ENCODE peak calls at places on chromosome 13, in nine cellular contexts. O is astrocyte of the spinal cord, F is ascending aorta, Z is endothelial cell, Q is GM13977, V is SK-N-SH, R is progenitor cell of endocrine pancreas, B is RWPE1, N is IMR-90. Y is an unnamed sample.

GRCh38 chr13:112824429-112824828 is 134.6 kb downstream of the ATP11A start:
- DNase-seq in V (no peak), Q (no peak), R (no peak), Z (no peak), N (no peak), F (no peak), B (no peak), O (no peak), Y (no peak)

GRCh38 chr13:103203750-103204330 is 137.6 kb upstream of the SLC10A2 start:
- DNase-seq in Q (no peak), O (no peak), N (no peak), R (no peak), V (no peak), Z (no peak), B (no peak), F (no peak), Y (no peak)

GRCh38 chr13:24802074-24802473 is 38.1 kb downstream of the RNF17 start:
- DNase-seq in R (no peak), V (no peak), Q (no peak), B (peak), O (no peak), Z (no peak), N (no peak), F (no peak), Y (no peak)

GRCh38 chr13:66159526-66159925 is 1070.6 kb downstream of the PCDH9 start:
- DNase-seq in V (no peak), F (no peak), Z (no peak), Q (no peak), R (no peak), B (no peak), O (no peak), N (no peak), Y (no peak)

GRCh38 chr13:30034448-30034795 is 184.0 kb upstream of the UBL3 start:
- DNase-seq in V (no peak), R (no peak), F (no peak), N (peak), Q (no peak), O (no peak), B (no peak), Z (no peak), Y (no peak)

GRCh38 chr13:46179576-46180368 is 2.2 kb downstream of the LCP1 start:
- DNase-seq in F (no peak), B (no peak), O (no peak), V (no peak), Z (no peak), N (no peak), R (no peak), Q (no peak), Y (no peak)

GRCh38 chr13:30121666-30122065 is 185.7 kb downstream of the KATNAL1 start:
- DNase-seq in V (no peak), F (no peak), Z (no peak), Q (no peak), R (no peak), B (no peak), O (no peak), N (no peak), Y (no peak)

GRCh38 chr13:110422913-110423688 is 116.0 kb downstream of the COL4A2 start:
- DNase-seq in F (no peak), Q (no peak), Z (no peak), B (peak), O (no peak), V (no peak), R (no peak), N (no peak), Y (no peak)

GRCh38 chr13:35388979-35389378 is 87.5 kb downstream of the MAB21L1 start:
- DNase-seq in V (peak), N (peak), Q (no peak), R (no peak), O (peak), B (no peak), Z (no peak), F (no peak), Y (no peak)

GRCh38 chr13:57624565-57625435 is 6.7 kb upstream of the PCDH17 start:
- DNase-seq in V (peak), Q (peak), Z (peak), B (peak), O (peak), N (peak), R (peak), F (peak), Y (no peak)

GRCh38 chr13:53150568-53150967 is 122.0 kb downstream of the OLFM4 start:
- DNase-seq in V (no peak), O (no peak), Q (no peak), Z (no peak), N (no peak), F (no peak), R (no peak), B (peak), Y (no peak)

GRCh38 chr13:109869312-109870237 is 83.2 kb upstream of the IRS2 start:
- DNase-seq in F (peak), Q (no peak), B (peak), N (peak), O (peak), R (no peak), V (peak), Z (no peak), Y (no peak)

GRCh38 chr13:59609421-59609820 is 554.3 kb downstream of the DIAPH3 start:
- DNase-seq in V (no peak), F (no peak), B (no peak), R (no peak), O (no peak), N (no peak), Q (no peak), Z (no peak), Y (no peak)

GRCh38 chr13:35465345-35465744 is 11.1 kb downstream of the MAB21L1 start:
- DNase-seq in O (no peak), B (no peak), Z (no peak), R (no peak), N (no peak), F (no peak), V (no peak), Q (no peak), Y (no peak)

GRCh38 chr13:21672811-21673591 is 2.1 kb downstream of the FGF9 start:
- DNase-seq in F (no peak), Q (no peak), V (no peak), Z (no peak), O (no peak), R (no peak), N (no peak), B (no peak), Y (no peak)

GRCh38 chr13:42753697-42754096 is 27.7 kb upstream of the FAM216B start:
- DNase-seq in R (no peak), O (no peak), V (no peak), B (no peak), N (no peak), Z (no peak), F (no peak), Q (no peak), Y (no peak)

GRCh38 chr13:30607908-30608307 is 9.8 kb upstream of the USPL1 start:
- DNase-seq in O (no peak), Z (no peak), V (no peak), B (no peak), F (no peak), R (no peak), N (no peak), Q (peak), Y (no peak)

GRCh38 chr13:79625517-79625916 is 144.6 kb downstream of the NDFIP2 start:
- DNase-seq in Q (no peak), O (no peak), B (no peak), V (no peak), R (no peak), F (no peak), N (no peak), Z (no peak), Y (no peak)

GRCh38 chr13:79637086-79637763 is 156.3 kb downstream of the NDFIP2 start:
- DNase-seq in Z (no peak), Q (no peak), B (no peak), F (no peak), N (no peak), R (no peak), O (no peak), V (no peak), Y (no peak)

GRCh38 chr13:79626924-79627323 is 146.0 kb downstream of the NDFIP2 start:
- DNase-seq in Q (no peak), N (no peak), Z (no peak), R (no peak), B (no peak), O (no peak), F (no peak), V (no peak), Y (no peak)

GRCh38 chr13:79628463-79628862 is 147.5 kb downstream of the NDFIP2 start:
- DNase-seq in V (peak), R (no peak), O (no peak), N (no peak), B (no peak), Z (no peak), Q (no peak), F (no peak), Y (no peak)

DNA sequence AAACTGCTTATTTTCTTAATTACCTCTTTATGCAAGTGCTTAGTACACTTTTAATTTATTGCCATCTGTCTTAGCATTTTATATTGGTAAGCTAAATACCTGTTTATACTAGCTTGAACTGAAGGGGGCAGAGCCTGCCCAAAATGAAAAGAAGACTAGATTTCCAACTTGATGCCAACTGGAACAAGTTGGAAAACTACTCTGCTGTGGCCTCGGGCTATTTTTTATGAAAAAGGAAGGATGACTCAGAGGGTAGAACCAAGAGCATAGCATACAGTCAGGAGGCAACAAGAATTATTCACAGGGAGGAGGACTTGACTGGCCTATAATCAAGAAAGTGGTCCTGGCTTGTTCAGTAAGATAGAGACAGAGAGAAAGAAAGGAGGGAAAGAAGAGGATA is 150.3 kb downstream of the NDFIP2 start:
- DNase-seq in Z (no peak), B (peak), V (no peak), R (no peak), F (no peak), Q (no peak), N (peak), O (peak), Y (no peak)
- TF ChIP-seq CTCF in Z (no peak), B (peak), V (peak), R (peak), F (peak), Q (no peak), N (peak), O (no peak), Y (peak)

DNA sequence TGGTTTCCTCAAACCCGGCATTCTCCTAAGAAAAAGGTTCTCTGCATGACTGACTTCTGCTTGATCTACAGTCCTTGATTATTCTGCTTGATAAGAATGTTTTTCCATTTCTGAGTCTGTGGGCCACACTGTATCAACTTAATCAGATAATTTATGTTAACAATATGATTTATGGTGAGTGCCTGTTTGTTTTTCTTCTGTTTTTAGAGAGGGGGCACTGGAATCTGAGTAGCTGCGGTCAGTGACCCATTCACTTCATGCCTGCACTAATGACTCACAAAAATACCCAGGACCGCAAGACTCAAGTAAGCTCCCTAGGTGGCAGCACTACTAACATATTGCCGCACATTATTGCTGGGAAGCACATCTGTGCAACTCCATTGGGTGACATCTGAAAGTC is 542.3 kb upstream of the ATXN8OS start:
- DNase-seq in Z (peak), R (no peak), F (no peak), N (no peak), V (peak), Q (peak), O (peak), B (no peak), Y (no peak)
- TF ChIP-seq CTCF in Z (peak), R (peak), F (no peak), N (no peak), V (peak), Q (peak), O (peak), B (peak), Y (peak)

GRCh38 chr13:94947392-94947791 is 235.0 kb upstream of the SOX21 start:
- DNase-seq in B (no peak), Z (no peak), F (no peak), Q (no peak), V (no peak), R (no peak), N (no peak), O (no peak), Y (no peak)

GRCh38 chr13:94952787-94953186 is 240.4 kb upstream of the SOX21 start:
- DNase-seq in Q (no peak), F (no peak), N (no peak), Z (no peak), B (no peak), R (no peak), V (no peak), O (no peak), Y (no peak)

GRCh38 chr13:94947965-94948371 is 235.6 kb upstream of the SOX21 start:
- DNase-seq in Q (no peak), Z (no peak), B (no peak), F (no peak), N (no peak), V (no peak), O (peak), R (no peak), Y (no peak)

DNA sequence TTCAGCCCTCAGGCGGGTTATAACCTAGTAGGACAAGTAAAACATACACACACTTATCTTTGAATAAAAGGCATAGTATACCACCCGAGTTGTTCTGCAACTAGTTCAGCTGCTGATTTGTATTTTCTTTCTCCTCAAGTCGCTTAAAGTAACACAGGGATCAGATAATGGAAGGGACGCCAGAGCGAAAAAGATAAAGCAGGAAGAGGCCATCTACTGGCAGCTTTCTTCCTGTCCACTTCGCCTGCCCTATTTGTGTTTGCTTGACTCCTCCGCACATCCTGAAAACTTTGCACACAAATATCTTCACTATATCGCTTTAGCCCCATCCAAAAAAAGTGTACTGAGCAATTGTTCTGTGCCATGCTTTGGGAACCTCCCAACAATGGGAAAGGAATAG is 238.0 kb upstream of the SOX21 start:
- DNase-seq in Z (peak), F (no peak), O (no peak), R (no peak), N (no peak), V (peak), Q (no peak), B (no peak), Y (no peak)
- TF ChIP-seq CTCF in Z (no peak), F (no peak), O (peak), R (no peak), N (no peak), V (peak), Q (no peak), B (no peak), Y (peak)

DNA sequence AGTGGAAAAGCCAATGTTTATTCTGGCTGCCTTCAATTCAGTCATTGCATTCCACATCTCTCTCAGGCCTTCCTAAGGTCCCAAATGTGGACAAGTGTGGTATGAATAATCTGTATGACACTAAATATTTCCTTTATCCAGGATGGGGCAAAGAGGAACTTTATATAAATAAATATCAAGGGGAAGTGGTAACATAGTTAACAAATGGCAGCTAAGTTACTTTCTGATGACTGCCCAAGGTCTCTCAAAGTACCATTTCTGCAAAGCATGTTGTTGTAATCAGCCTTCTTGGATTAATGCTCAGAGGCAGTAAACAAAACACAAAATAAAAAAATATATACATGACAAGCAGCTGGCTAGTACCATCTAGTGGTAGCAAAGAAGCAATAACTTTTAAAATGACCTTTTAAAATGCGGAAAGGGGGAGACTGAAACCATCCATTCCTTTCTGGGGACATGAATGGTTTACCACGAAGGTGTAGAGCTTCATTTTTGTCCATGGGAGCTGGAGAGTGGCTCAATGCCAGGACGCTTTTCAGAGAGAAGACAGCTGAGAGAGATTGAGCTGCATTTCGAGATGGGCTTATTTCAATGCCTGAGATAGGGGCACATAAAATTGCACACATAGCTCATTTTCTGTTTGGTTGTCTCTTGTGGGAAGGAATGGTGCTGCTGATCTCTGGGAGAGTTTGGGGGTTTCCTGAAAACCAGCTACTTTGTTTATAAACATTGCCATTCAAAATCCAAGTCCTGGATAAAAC is 259.2 kb downstream of the RFC3 start:
- DNase-seq in O (peak), F (no peak), N (peak), V (peak), B (peak), Q (no peak), R (no peak), Z (no peak), Y (no peak)
- TF ChIP-seq CTCF in O (peak), F (peak), N (peak), V (peak), B (peak), Q (peak), R (peak), Z (peak), Y (peak)

DNA sequence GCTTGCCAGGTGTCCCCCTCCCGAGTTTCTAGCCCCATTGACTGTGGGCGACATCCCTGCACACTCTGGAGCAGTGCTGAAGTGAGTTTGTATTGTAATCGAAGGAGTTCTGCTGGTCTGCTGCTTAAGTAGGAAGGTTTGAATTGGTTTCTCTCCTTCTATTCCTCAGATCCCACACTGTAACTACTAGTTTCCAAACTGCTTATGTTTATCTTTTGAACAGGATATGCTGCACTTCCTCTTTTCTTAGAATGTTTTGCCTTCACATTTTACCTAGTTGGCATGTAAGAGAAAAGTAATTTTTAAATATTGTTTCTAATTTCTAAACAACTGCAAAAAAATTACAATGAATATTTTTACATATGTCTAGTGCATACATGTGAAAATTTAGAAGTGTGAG is 511.8 kb downstream of the KLF12 start:
- DNase-seq in R (no peak), Z (no peak), N (no peak), Q (no peak), V (no peak), F (no peak), B (no peak), O (no peak), Y (no peak)
- TF ChIP-seq CTCF in R (no peak), Z (no peak), N (no peak), Q (no peak), V (no peak), F (no peak), B (no peak), O (no peak), Y (no peak)

GRCh38 chr13:111458739-111459138 is 138.3 kb downstream of the TEX29 start:
- DNase-seq in B (no peak), O (no peak), Z (no peak), N (no peak), R (no peak), V (no peak), Q (no peak), F (no peak), Y (no peak)

GRCh38 chr13:111462221-111462764 is 141.9 kb downstream of the TEX29 start:
- DNase-seq in Z (no peak), Q (no peak), V (no peak), N (no peak), B (no peak), R (no peak), F (no peak), O (no peak), Y (no peak)

GRCh38 chr13:111461445-111462149 is 141.2 kb downstream of the TEX29 start:
- DNase-seq in B (no peak), N (no peak), F (no peak), Q (no peak), Z (no peak), V (no peak), R (no peak), O (no peak), Y (no peak)

GRCh38 chr13:111459803-111460547 is 139.5 kb downstream of the TEX29 start:
- DNase-seq in F (no peak), V (no peak), R (no peak), B (no peak), O (no peak), Q (no peak), N (no peak), Z (no peak), Y (no peak)

DNA sequence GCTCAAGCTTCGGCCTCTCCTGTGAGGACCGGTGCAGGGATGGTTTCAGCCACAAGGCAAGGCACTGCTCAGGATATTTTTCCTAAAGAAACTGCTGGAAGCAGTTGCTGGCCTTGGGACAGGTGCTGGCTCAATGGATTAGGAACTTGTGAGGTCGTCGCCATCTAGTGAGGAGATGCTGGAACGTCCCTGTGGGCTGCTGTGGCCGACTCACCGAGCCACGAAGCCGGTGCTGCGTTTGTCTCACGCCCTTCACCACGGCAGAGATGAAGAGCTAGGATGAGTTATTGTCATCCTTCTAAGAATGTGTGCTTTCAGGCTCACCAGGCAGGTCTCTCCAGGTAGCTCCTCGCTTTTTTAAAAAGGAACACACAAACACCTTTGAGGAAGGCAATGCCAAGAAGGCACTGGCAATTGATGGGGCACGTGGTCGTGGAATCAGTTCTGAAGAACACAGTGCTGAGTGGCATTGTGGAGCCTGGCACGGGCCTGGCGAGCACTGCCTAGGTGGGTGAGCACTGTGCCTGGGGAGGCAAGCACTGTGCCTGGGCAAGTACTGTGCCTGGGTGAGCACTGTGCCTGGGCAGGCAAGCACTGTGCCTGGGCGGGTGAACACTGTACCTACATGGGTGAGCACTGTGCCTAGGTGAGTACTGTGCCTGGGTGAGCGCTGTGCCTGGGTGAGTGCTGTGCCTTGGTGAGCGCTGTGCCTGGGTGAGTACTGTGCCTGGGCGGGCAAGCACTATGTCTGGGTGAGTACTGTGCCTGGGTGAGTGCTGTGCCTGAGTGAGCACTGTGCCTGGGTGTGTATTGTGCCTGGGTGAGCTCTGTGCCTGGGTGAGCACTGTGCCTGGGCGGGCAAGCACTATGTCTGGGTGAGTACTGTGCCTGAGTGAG is 140.4 kb downstream of the TEX29 start:
- DNase-seq in N (peak), Z (peak), V (peak), R (no peak), O (peak), B (peak), Q (no peak), F (no peak), Y (no peak)
- TF ChIP-seq CTCF in N (peak), Z (no peak), V (peak), R (peak), O (peak), B (peak), Q (peak), F (peak), Y (peak)